ENCODE peak calls at places on chromosome 16, in nine cellular contexts. R, Z, G, Y, N, I, K, H and E are unnamed samples.
A peak's percentile ranks its signal among the peaks of the same experiment; 100 is the strongest.

GRCh38 chr16:57318240-57318970 is 33.9 kb upstream of the PLLP start:
- DNase-seq in Z (peak; percentile 45), Y (no peak), N (no peak), I (peak; percentile 71), R (no peak), H (no peak), G (no peak), K (no peak), E (no peak)

GRCh38 chr16:70737377-70738082 is 51.7 kb upstream of the MTSS2 start:
- DNase-seq in G (no peak), N (peak; percentile 74), H (peak; percentile 86), I (peak; percentile 47), Y (peak; percentile 53), K (no peak), R (peak; percentile 39), Z (peak; percentile 80), E (peak; percentile 39)

GRCh38 chr16:89460556-89460955 is 29.8 kb downstream of the ANKRD11 start:
- DNase-seq in Z (no peak), R (no peak), H (no peak), Y (no peak), K (no peak), G (no peak), N (no peak), I (no peak), E (no peak)

GRCh38 chr16:523097-523741 is 4.3 kb upstream of the CAPN15 start:
- DNase-seq in Z (no peak), R (no peak), K (no peak), N (no peak), H (no peak), Y (no peak), G (no peak), I (no peak), E (no peak)

GRCh38 chr16:57084257-57084770 is 8.1 kb upstream of the CPNE2 start:
- DNase-seq in Z (peak; percentile 54), I (peak; percentile 80), R (peak; percentile 54), N (peak; percentile 56), G (no peak), Y (peak; percentile 62), H (peak; percentile 88), K (no peak), E (peak; percentile 66)

GRCh38 chr16:51666821-51667220 is 515.8 kb upstream of the SALL1 start:
- DNase-seq in Y (no peak), G (no peak), H (no peak), I (no peak), Z (peak; percentile 84), K (no peak), N (no peak), R (no peak), E (no peak)

GRCh38 chr16:6682142-6682811 is 650.4 kb upstream of the RBFOX1 start:
- DNase-seq in R (no peak), H (peak; percentile 24), Z (no peak), I (peak; percentile 74), G (no peak), N (no peak), Y (no peak), K (no peak), E (no peak)

GRCh38 chr16:67538666-67539101 is 10.1 kb downstream of the RIPOR1 start:
- DNase-seq in K (no peak), Z (peak; percentile 76), R (no peak), N (no peak), G (no peak), Y (no peak), H (no peak), I (no peak), E (no peak)

GRCh38 chr16:28311913-28312312 is 19.6 kb downstream of the SBK1 start:
- DNase-seq in N (peak; percentile 50), H (no peak), Z (no peak), I (no peak), G (no peak), K (no peak), R (no peak), Y (no peak), E (no peak)

GRCh38 chr16:85384831-85385462 is 228.2 kb upstream of the GSE1 start:
- DNase-seq in Y (no peak), Z (no peak), K (peak; percentile 57), R (no peak), H (no peak), G (no peak), N (no peak), I (no peak), E (no peak)

GRCh38 chr16:67111951-67112444 is 2.3 kb downstream of the PHAF1 start:
- DNase-seq in G (no peak), N (no peak), Z (no peak), K (no peak), Y (no peak), R (no peak), I (no peak), H (no peak), E (no peak)

GRCh38 chr16:72612271-72612670 is 435.7 kb downstream of the ZFHX3 start:
- DNase-seq in N (no peak), I (peak; percentile 53), H (no peak), R (no peak), G (no peak), K (no peak), Z (no peak), Y (no peak), E (no peak)

GRCh38 chr16:4957420-4957719 is 760 bp upstream of the SEC14L5 start:
- DNase-seq in N (no peak), G (no peak), Y (no peak), I (no peak), K (no peak), H (no peak), Z (no peak), R (no peak), E (no peak)

GRCh38 chr16:57503366-57503765 is 17.1 kb upstream of the DOK4 start:
- DNase-seq in N (no peak), R (no peak), G (no peak), I (no peak), Z (no peak), Y (no peak), K (no peak), H (no peak), E (no peak)

GRCh38 chr16:54246454-54246821 is 40.1 kb downstream of the IRX3 start:
- DNase-seq in I (no peak), Y (no peak), K (no peak), R (no peak), Z (no peak), G (no peak), H (no peak), N (no peak), E (no peak)

GRCh38 chr16:68972720-68973119 is 129.4 kb downstream of the TANGO6 start:
- DNase-seq in K (no peak), Y (no peak), Z (peak; percentile 78), I (peak; percentile 53), G (no peak), H (no peak), N (no peak), R (no peak), E (no peak)

GRCh38 chr16:10564591-10564990 is 15.8 kb downstream of the EMP2 start:
- DNase-seq in N (no peak), G (no peak), R (no peak), I (no peak), K (no peak), Z (no peak), H (no peak), Y (no peak), E (no peak)

GRCh38 chr16:29858149-29858899 is 4.7 kb downstream of the CDIPT start:
- DNase-seq in H (no peak), G (no peak), K (no peak), Y (no peak), R (no peak), I (no peak), N (no peak), Z (no peak), E (no peak)

GRCh38 chr16:80347900-80348299 is 192.9 kb upstream of the DYNLRB2 start:
- DNase-seq in Z (peak; percentile 23), Y (no peak), K (no peak), I (no peak), N (no peak), G (no peak), H (no peak), R (no peak), E (no peak)

GRCh38 chr16:68257251-68257905 is 6.9 kb upstream of the SLC7A6 start:
- DNase-seq in I (no peak), Y (peak; percentile 20), R (no peak), G (no peak), H (peak; percentile 80), K (no peak), N (no peak), Z (no peak), E (no peak)

GRCh38 chr16:20409398-20410152 is at the start of gene ACSM5:
- DNase-seq in Y (no peak), N (no peak), Z (no peak), G (no peak), I (peak; percentile 15), R (no peak), K (no peak), H (peak; percentile 23), E (no peak)

GRCh38 chr16:1180772-1181714 is 28.1 kb downstream of the CACNA1H start:
- DNase-seq in G (no peak), H (no peak), Y (no peak), K (no peak), I (no peak), Z (no peak), N (no peak), R (no peak), E (no peak)

GRCh38 chr16:67260426-67261063 is 11.8 kb downstream of the SLC9A5 start:
- DNase-seq in Z (peak; percentile 56), I (peak; percentile 73), R (no peak), K (no peak), G (no peak), H (peak; percentile 73), Y (no peak), N (no peak), E (no peak)

GRCh38 chr16:12395266-12395665 is 408.4 kb downstream of the CPPED1 start:
- DNase-seq in G (no peak), H (no peak), R (no peak), Z (peak; percentile 56), Y (no peak), N (no peak), K (no peak), I (no peak), E (no peak)

GRCh38 chr16:11129378-11129781 is 126.6 kb downstream of the SOCS1 start:
- DNase-seq in N (no peak), I (no peak), K (no peak), Z (no peak), R (no peak), G (no peak), Y (no peak), H (no peak), E (no peak)

GRCh38 chr16:55968221-55968620 is 93.0 kb upstream of the CES5A start:
- DNase-seq in H (no peak), G (no peak), K (no peak), R (no peak), Z (no peak), I (no peak), Y (no peak), N (no peak), E (no peak)

GRCh38 chr16:26801628-26802027 is 265.1 kb upstream of the C16orf82 start:
- DNase-seq in Z (no peak), Y (no peak), R (no peak), H (no peak), K (no peak), I (no peak), G (no peak), N (no peak), E (no peak)

GRCh38 chr16:68715471-68715870 is 21.6 kb upstream of the CDH1 start:
- DNase-seq in I (no peak), R (no peak), H (no peak), G (no peak), Y (no peak), K (no peak), Z (no peak), N (no peak), E (no peak)

GRCh38 chr16:81181013-81181720 is 57.3 kb upstream of the BCO1 start:
- DNase-seq in Y (no peak), N (no peak), Z (peak; percentile 95), H (no peak), G (peak; percentile 98), I (peak; percentile 86), K (peak; percentile 74), R (no peak), E (no peak)

GRCh38 chr16:27341971-27342370 is 28.2 kb downstream of the IL4R start:
- DNase-seq in G (no peak), I (no peak), H (no peak), N (no peak), Y (no peak), K (no peak), R (no peak), Z (no peak), E (no peak)

GRCh38 chr16:16093625-16094332 is 129.5 kb downstream of the ABCC6 start:
- DNase-seq in H (no peak), N (no peak), Y (no peak), K (no peak), Z (no peak), I (no peak), G (no peak), R (no peak), E (no peak)